ENCODE peak calls at places on chromosomes 3 and 15, in ten cellular contexts. A is K562, S is ascending aorta, B is mesendoderm, L is aorta, I is neural progenitor cell, R is GM23248, H is sigmoid colon, M is IMR-90, V is cardiac muscle cell. Q is an unnamed sample. For H3K4me1, the result is how much of the 10 kb centered on the place peaks cover.

GRCh38 chr15:55513125-55513524 is 5.1 kb upstream of the DNAAF4 start:
- DNase-seq in I (no peak), B (no peak), A (no peak), L (no peak), M (no peak), V (no peak), H (no peak), R (no peak), S (no peak), Q (no peak)

GRCh38 chr3:28376424-28376823 is 27.8 kb upstream of the AZI2 start:
- DNase-seq in A (no peak), R (peak), B (no peak), H (no peak), M (peak), S (no peak), V (peak), I (no peak), L (no peak), Q (no peak)

GRCh38 chr3:157442729-157443128 is 6.1 kb downstream of the PTX3 start:
- DNase-seq in S (no peak), L (no peak), R (peak), H (no peak), M (peak), V (peak), A (no peak), I (no peak), B (no peak), Q (no peak)

GRCh38 chr3:62365311-62366092 is 7.8 kb downstream of the FEZF2 start:
- DNase-seq in S (no peak), M (no peak), H (no peak), R (no peak), I (peak), V (no peak), B (peak), L (no peak), A (no peak), Q (no peak)

GRCh38 chr3:29317659-29318173 is 36.8 kb downstream of the RBMS3 start:
- DNase-seq in R (no peak), S (no peak), L (no peak), M (no peak), A (no peak), H (no peak), B (no peak), I (no peak), V (no peak), Q (no peak)

GRCh38 chr3:39196671-39197446 is 4.5 kb upstream of the XIRP1 start:
- DNase-seq in R (no peak), L (no peak), A (no peak), S (no peak), V (no peak), M (peak), H (no peak), I (no peak), B (peak), Q (no peak)

GRCh38 chr15:45084163-45084562 is 29.8 kb downstream of the DUOX2 start:
- DNase-seq in B (no peak), I (no peak), S (no peak), M (no peak), H (no peak), R (no peak), A (no peak), V (no peak), L (no peak), Q (no peak)

GRCh38 chr3:89104499-89104898 is 2.9 kb upstream of the EPHA3 start:
- DNase-seq in A (no peak), M (no peak), S (no peak), I (no peak), L (no peak), H (no peak), R (no peak), V (no peak), B (no peak), Q (no peak)

GRCh38 chr3:46097691-46098241 is 70.5 kb upstream of the XCR1 start:
- DNase-seq in A (no peak), R (peak), S (peak), B (no peak), V (peak), I (no peak), H (peak), M (peak), L (no peak), Q (no peak)

GRCh38 chr15:75032391-75032790 is 9.0 kb downstream of the PPCDC start:
- DNase-seq in B (no peak), L (no peak), V (no peak), A (no peak), M (no peak), H (no peak), R (no peak), S (no peak), I (no peak), Q (no peak)

GRCh38 chr15:75031773-75032302 is 8.4 kb downstream of the PPCDC start:
- DNase-seq in B (peak), A (no peak), M (no peak), S (no peak), R (no peak), V (no peak), L (no peak), H (no peak), I (no peak), Q (no peak)

GRCh38 chr15:75033809-75034208 is 10.4 kb downstream of the PPCDC start:
- DNase-seq in S (no peak), L (no peak), I (no peak), R (no peak), A (no peak), H (no peak), B (peak), V (no peak), M (no peak), Q (no peak)

GRCh38 chr15:75036269-75036668 is 12.9 kb downstream of the PPCDC start:
- DNase-seq in M (no peak), H (no peak), V (no peak), L (no peak), R (peak), I (no peak), S (no peak), A (peak), B (peak), Q (no peak)

DNA sequence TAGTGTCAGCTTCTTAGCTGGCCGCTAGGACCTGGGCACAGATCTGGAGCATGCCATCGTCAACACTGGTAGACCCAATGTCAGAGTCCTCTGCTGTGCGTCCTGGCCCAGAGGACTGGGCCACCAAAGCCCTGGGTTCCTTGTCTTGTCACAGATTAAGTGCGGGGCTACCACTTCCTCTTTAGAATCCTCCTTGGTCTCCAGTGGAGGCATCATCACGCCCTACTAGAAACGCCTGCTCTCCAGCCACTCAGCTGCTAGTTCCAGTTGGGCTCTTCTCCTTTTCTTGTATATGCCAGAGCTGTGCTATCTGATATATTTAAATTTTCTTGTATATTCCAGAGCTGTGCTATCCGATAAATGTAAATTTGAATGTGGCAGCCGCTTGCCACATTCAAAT is 11.2 kb downstream of the PPCDC start:
- DNase-seq in I (no peak), M (no peak), R (no peak), A (no peak), L (peak), H (no peak), S (no peak), B (no peak), V (no peak), Q (no peak)
- H3K27ac ChIP-seq in I (no peak), M (no peak), R (no peak), A (no peak), L (no peak), H (no peak), S (no peak), B (no peak), V (no peak), Q (peak)

DNA sequence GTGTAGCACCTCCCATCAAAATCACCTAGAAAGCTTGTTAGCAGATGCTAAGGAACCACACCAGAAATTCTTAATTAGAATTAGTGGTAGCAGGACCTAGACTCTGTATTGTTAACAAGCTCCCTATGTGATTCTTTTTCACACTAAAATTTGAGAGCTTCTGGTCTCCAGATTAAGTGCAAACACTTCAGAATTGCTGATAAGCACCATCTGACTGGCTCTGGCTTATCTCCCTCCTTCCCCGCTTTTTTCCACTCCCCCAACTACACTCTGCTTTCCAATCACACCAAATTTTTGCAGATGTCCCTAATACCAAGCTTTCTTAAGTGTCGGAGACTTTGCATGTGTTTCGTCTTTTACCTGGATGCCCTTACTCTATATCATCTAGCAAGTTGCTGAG is 410.1 kb upstream of the DPH6 start:
- DNase-seq in M (no peak), L (no peak), H (no peak), S (no peak), B (peak), I (no peak), R (no peak), A (no peak), V (no peak), Q (no peak)
- H3K4me1 ChIP-seq in M (under half), L (under half), H (under half), S (under half), B (under half), I (under half), R (under half), A (under half), V (under half), Q (under half)

GRCh38 chr3:88057650-88058321 is 1.0 kb downstream of the CGGBP1 start:
- DNase-seq in H (no peak), A (no peak), I (peak), S (no peak), V (peak), R (peak), M (peak), B (peak), L (no peak), Q (no peak)
- H3K27ac ChIP-seq in H (peak), A (peak), I (peak), S (peak), V (peak), R (peak), M (peak), B (no peak), L (peak), Q (peak)

GRCh38 chr15:83206387-83206970 is 1.1 kb downstream of the HDGFL3 start:
- DNase-seq in B (peak), H (peak), A (no peak), I (no peak), S (no peak), L (no peak), R (peak), M (no peak), V (no peak), Q (no peak)
- H3K4me1 ChIP-seq in B (under half), H (under half), A (under half), I (under half), S (under half), L (under half), R (under half), M (under half), V (under half), Q (under half)

Q was measured in spleen.